ENCODE peak calls at places on chromosome X, in eight cellular contexts. V, Q, Y, E, T, J, U and S are unnamed samples.

GRCh38 chrX:110915120-110915519 is 119.5 kb upstream of the CHRDL1 start:
- DNase-seq in V (no peak), Q (no peak), Y (no peak), E (no peak), T (peak; percentile 36), J (no peak), U (no peak), S (peak; percentile 75)

GRCh38 chrX:71997320-71997719 is 86.7 kb downstream of the NHSL2 start:
- DNase-seq in V (no peak), Q (no peak), Y (no peak), E (no peak), T (no peak), J (no peak), U (no peak), S (no peak)

GRCh38 chrX:71912156-71912555 is 1.5 kb downstream of the NHSL2 start:
- DNase-seq in V (no peak), Q (no peak), Y (no peak), E (no peak), T (no peak), J (no peak), U (no peak), S (no peak)

GRCh38 chrX:53383376-53384087 is 38.9 kb downstream of the SMC1A start:
- DNase-seq in V (no peak), Q (no peak), Y (peak; percentile 55), E (no peak), T (no peak), J (no peak), U (no peak), S (no peak)

GRCh38 chrX:135396109-135396508 is 25.6 kb upstream of the SMIM10L2A start:
- DNase-seq in V (no peak), Q (no peak), Y (no peak), E (no peak), T (peak; percentile 3), J (no peak), U (no peak), S (peak; percentile 36)

GRCh38 chrX:103197721-103198306 is 17.1 kb upstream of the BEX4 start:
- DNase-seq in V (no peak), Q (no peak), Y (no peak), E (no peak), T (peak; percentile 78), J (no peak), U (no peak), S (peak; percentile 71)

GRCh38 chrX:134695999-134696398 is 37.7 kb upstream of the PLAC1 start:
- DNase-seq in V (no peak), Q (no peak), Y (no peak), E (no peak), T (no peak), J (no peak), U (no peak), S (no peak)

GRCh38 chrX:97384685-97385084 is 501.0 kb downstream of the RPA4 start:
- DNase-seq in V (no peak), Q (no peak), Y (no peak), E (no peak), T (no peak), J (no peak), U (no peak), S (no peak)